ENCODE peak calls at places on chromosomes 11 and 22, in four cellular contexts. O is HEK293T, D is KBM-7, U is left lung. V is an unnamed sample.
A peak's percentile ranks its signal among the peaks of the same experiment; 100 is the strongest.

GRCh38 chr22:24985824-24986214 is 33.3 kb downstream of the KIAA1671 start:
- DNase-seq in O (no peak), D (no peak), U (no peak), V (peak; percentile 74)

GRCh38 chr11:122751298-122752070 is 86.8 kb upstream of the CRTAM start:
- DNase-seq in O (no peak), D (no peak), U (no peak), V (no peak)

GRCh38 chr11:289706-290620 is 1.0 kb downstream of the PGGHG start:
- DNase-seq in O (no peak), D (no peak), U (peak; percentile 33), V (no peak)

GRCh38 chr11:74678041-74678440 is 53.2 kb downstream of the CHRDL2 start:
- DNase-seq in O (no peak), D (no peak), U (no peak), V (no peak)

GRCh38 chr11:15645201-15645600 is 530.5 kb downstream of the INSC start:
- DNase-seq in O (no peak), D (no peak), U (no peak), V (no peak)

GRCh38 chr11:2265854-2266585 is 4.4 kb downstream of the ASCL2 start:
- DNase-seq in O (peak; percentile 3), D (peak; percentile 3), U (no peak), V (no peak)

GRCh38 chr22:45470871-45471270 is 31.8 kb upstream of the FBLN1 start:
- DNase-seq in O (no peak), D (no peak), U (peak; percentile 18), V (no peak)

GRCh38 chr22:39612811-39613548 is 42.4 kb downstream of the CACNA1I start:
- DNase-seq in O (no peak), D (no peak), U (no peak), V (no peak)

GRCh38 chr22:36332623-36333331 is 55.0 kb downstream of the MYH9 start:
- DNase-seq in O (no peak), D (peak; percentile 91), U (peak; percentile 58), V (peak; percentile 64)

GRCh38 chr11:72598901-72599300 is 75.3 kb downstream of the PDE2A start:
- DNase-seq in O (peak; percentile 24), D (no peak), U (no peak), V (no peak)

GRCh38 chr11:44812971-44813370 is 86.2 kb downstream of the TSPAN18 start:
- DNase-seq in O (no peak), D (no peak), U (no peak), V (no peak)

GRCh38 chr11:110298298-110298765 is 1.9 kb upstream of the RDX start:
- DNase-seq in O (no peak), D (no peak), U (no peak), V (peak; percentile 5)

GRCh38 chr11:68380786-68381622 is 68.6 kb downstream of the LRP5 start:
- DNase-seq in O (no peak), D (peak; percentile 32), U (no peak), V (peak; percentile 3)

GRCh38 chr22:49930596-49931412 is 12.4 kb downstream of the CRELD2 start:
- DNase-seq in O (peak; percentile 36), D (peak; percentile 94), U (peak; percentile 84), V (peak; percentile 59)

GRCh38 chr22:46290121-46290842 is 6.4 kb upstream of the GTSE1 start:
- DNase-seq in O (no peak), D (no peak), U (no peak), V (no peak)

GRCh38 chr11:19428206-19429001 is 187.7 kb upstream of the E2F8 start:
- DNase-seq in O (no peak), D (no peak), U (no peak), V (no peak)

GRCh38 chr11:6481924-6482275 is 599 bp downstream of the TIMM10B start:
- DNase-seq in O (no peak), D (no peak), U (no peak), V (no peak)

GRCh38 chr11:44623321-44623715 is 57.9 kb downstream of the CD82 start:
- DNase-seq in O (no peak), D (no peak), U (peak; percentile 32), V (no peak)

GRCh38 chr11:6596237-6596877 is 7.1 kb downstream of the RRP8 start:
- DNase-seq in O (no peak), D (no peak), U (no peak), V (no peak)

GRCh38 chr11:119928047-119928446 is 199.0 kb upstream of the NECTIN1 start:
- DNase-seq in O (no peak), D (no peak), U (no peak), V (no peak)

GRCh38 chr11:68143310-68143689 is 22.1 kb upstream of the CHKA start:
- DNase-seq in O (no peak), D (no peak), U (no peak), V (no peak)

GRCh38 chr11:91922846-91923245 is 301.8 kb upstream of the FAT3 start:
- DNase-seq in O (no peak), D (no peak), U (no peak), V (no peak)

GRCh38 chr11:117575856-117576255 is 221.2 kb downstream of the DSCAML1 start:
- DNase-seq in O (no peak), D (no peak), U (peak; percentile 2), V (no peak)

GRCh38 chr11:73227571-73228211 is 9.6 kb downstream of the P2RY2 start:
- DNase-seq in O (no peak), D (no peak), U (peak; percentile 61), V (no peak)

GRCh38 chr22:24819941-24820461 is 14.0 kb downstream of the SGSM1 start:
- DNase-seq in O (no peak), D (no peak), U (peak; percentile 37), V (no peak)

GRCh38 chr11:78851883-78852586 is 277.4 kb upstream of the NARS2 start:
- DNase-seq in O (no peak), D (no peak), U (no peak), V (no peak)

GRCh38 chr11:118661425-118662301 is 17.8 kb downstream of the TREH start:
- DNase-seq in O (no peak), D (no peak), U (no peak), V (no peak)

GRCh38 chr11:112279901-112280267 is 19.2 kb upstream of the PLET1 start:
- DNase-seq in O (peak; percentile 79), D (peak; percentile 71), U (peak; percentile 74), V (no peak)

GRCh38 chr22:19873138-19873959 is 18.7 kb upstream of the GNB1L start:
- DNase-seq in O (no peak), D (no peak), U (peak; percentile 31), V (no peak)

GRCh38 chr11:73989156-73989555 is 6.5 kb upstream of the UCP2 start:
- DNase-seq in O (no peak), D (no peak), U (no peak), V (no peak)

GRCh38 chr11:765025-765801 is 12.1 kb downstream of the GATD1 start:
- DNase-seq in O (no peak), D (peak; percentile 80), U (no peak), V (no peak)

GRCh38 chr11:61923166-61924015 is 6.0 kb upstream of the RAB3IL1 start:
- DNase-seq in O (no peak), D (peak; percentile 41), U (peak; percentile 77), V (no peak)

GRCh38 chr11:20670932-20671403 is 1.6 kb downstream of the NELL1 start:
- DNase-seq in O (no peak), D (no peak), U (no peak), V (no peak)

V was measured in HS-27A.